ENCODE peak calls at places on chromosome 3, in nine cellular contexts. R, V, B, N, D, I, P, G and S are unnamed samples.

GRCh38 chr3:116140100-116140689 is 305.1 kb downstream of the LSAMP start:
- DNase-seq in I (no peak), N (peak; percentile 20), P (peak; percentile 11), R (no peak), V (no peak), G (no peak), D (peak; percentile 58), B (no peak), S (no peak)

GRCh38 chr3:135147657-135148056 is 352.6 kb downstream of the EPHB1 start:
- DNase-seq in I (no peak), P (no peak), N (no peak), V (no peak), R (no peak), D (no peak), B (no peak), G (no peak), S (no peak)

GRCh38 chr3:66703501-66703900 is 202.7 kb upstream of the LRIG1 start:
- DNase-seq in D (peak; percentile 37), N (peak; percentile 47), I (no peak), G (no peak), V (no peak), P (no peak), R (no peak), B (no peak), S (no peak)

GRCh38 chr3:126621171-126621570 is 33.8 kb downstream of the TXNRD3 start:
- DNase-seq in V (peak; percentile 78), R (peak; percentile 45), N (no peak), D (peak; percentile 62), P (no peak), G (no peak), B (no peak), I (peak; percentile 13), S (no peak)

GRCh38 chr3:108319428-108320053 is 23.2 kb downstream of the HHLA2 start:
- DNase-seq in N (no peak), V (no peak), R (no peak), I (no peak), D (no peak), P (no peak), G (peak; percentile 45), B (no peak), S (no peak)

GRCh38 chr3:77259701-77260100 is 219.8 kb downstream of the ROBO2 start:
- DNase-seq in R (no peak), B (no peak), G (no peak), P (no peak), I (no peak), N (no peak), V (no peak), D (no peak), S (no peak)

GRCh38 chr3:138197058-138197457 is 10.0 kb downstream of the ARMC8 start:
- DNase-seq in B (no peak), V (no peak), P (peak; percentile 55), N (peak; percentile 59), R (no peak), D (peak; percentile 45), I (no peak), G (no peak), S (no peak)

GRCh38 chr3:197256836-197257444 is 41.5 kb downstream of the DLG1 start:
- DNase-seq in V (no peak), D (peak; percentile 77), P (no peak), I (peak; percentile 24), B (peak; percentile 2), G (no peak), R (peak; percentile 4), N (peak; percentile 56), S (no peak)

GRCh38 chr3:191894406-191894805 is 433.4 kb downstream of the PYDC2 start:
- DNase-seq in V (no peak), B (no peak), P (peak; percentile 47), D (no peak), N (no peak), I (no peak), G (no peak), R (no peak), S (no peak)

GRCh38 chr3:154217663-154218062 is 96.5 kb downstream of the ARHGEF26 start:
- DNase-seq in B (no peak), P (no peak), V (no peak), I (no peak), N (peak; percentile 4), G (no peak), D (no peak), R (no peak), S (no peak)

GRCh38 chr3:41111011-41111410 is 88.3 kb upstream of the CTNNB1 start:
- DNase-seq in V (no peak), G (no peak), I (no peak), P (no peak), D (no peak), B (no peak), N (peak; percentile 86), R (no peak), S (no peak)

GRCh38 chr3:45017826-45018225 is 8.3 kb upstream of the CLEC3B start:
- DNase-seq in N (no peak), P (no peak), V (no peak), B (no peak), G (no peak), D (no peak), R (no peak), I (no peak), S (no peak)

GRCh38 chr3:177885063-177885462 is 651.2 kb upstream of the KCNMB2 start:
- DNase-seq in G (no peak), P (no peak), D (no peak), R (no peak), B (no peak), I (no peak), N (no peak), V (no peak), S (no peak)

GRCh38 chr3:86595696-86596095 is 395.3 kb downstream of the VGLL3 start:
- DNase-seq in R (no peak), P (no peak), N (no peak), V (no peak), G (no peak), D (no peak), B (no peak), I (no peak), S (no peak)

GRCh38 chr3:176970770-176971169 is 226.5 kb downstream of the TBL1XR1 start:
- DNase-seq in P (no peak), G (no peak), R (no peak), V (no peak), N (no peak), B (no peak), D (no peak), I (no peak), S (no peak)